ENCODE peak calls at places on chromosomes 3 and 15, in eight cellular contexts. One of them, this sample, is unnamed.
A peak's percentile ranks its signal among the peaks of the same experiment; 100 is the strongest.

GRCh38 chr15:65841121-65841930 is 28.0 kb upstream of the RAB11A start:
- DNase-seq in cardiac muscle cell: peak; percentile 67
- DNase-seq in A673: peak; percentile 48
- DNase-seq in psoas muscle: peak; percentile 21
- DNase-seq in tibial artery: peak; percentile 61
- DNase-seq in right cardiac atrium: peak; percentile 57
- DNase-seq in stomach: no peak
- DNase-seq in left ventricle myocardium inferior: no peak
- DNase-seq in this sample: peak; percentile 11

GRCh38 chr15:91866971-91867372 is 13.5 kb downstream of the SLCO3A1 start:
- DNase-seq in cardiac muscle cell: peak; percentile 57
- DNase-seq in A673: no peak
- DNase-seq in psoas muscle: peak; percentile 62
- DNase-seq in tibial artery: peak; percentile 28
- DNase-seq in right cardiac atrium: peak; percentile 65
- DNase-seq in stomach: no peak
- DNase-seq in left ventricle myocardium inferior: peak; percentile 72
- DNase-seq in this sample: no peak

GRCh38 chr3:66442254-66443249 is 58.3 kb downstream of the LRIG1 start:
- DNase-seq in cardiac muscle cell: peak; percentile 89
- DNase-seq in A673: peak; percentile 65
- DNase-seq in psoas muscle: peak; percentile 71
- DNase-seq in tibial artery: peak; percentile 79
- DNase-seq in right cardiac atrium: peak; percentile 70
- DNase-seq in stomach: peak; percentile 81
- DNase-seq in left ventricle myocardium inferior: peak; percentile 79
- DNase-seq in this sample: no peak

GRCh38 chr3:158434412-158435038 is 136.5 kb upstream of the MLF1 start:
- DNase-seq in cardiac muscle cell: peak; percentile 81
- DNase-seq in A673: peak; percentile 80
- DNase-seq in psoas muscle: peak; percentile 10
- DNase-seq in tibial artery: peak; percentile 71
- DNase-seq in right cardiac atrium: peak; percentile 44
- DNase-seq in stomach: peak; percentile 56
- DNase-seq in left ventricle myocardium inferior: no peak
- DNase-seq in this sample: peak; percentile 78

GRCh38 chr15:34240537-34240936 is 15.7 kb downstream of the EMC4 start:
- DNase-seq in cardiac muscle cell: no peak
- DNase-seq in A673: no peak
- DNase-seq in psoas muscle: no peak
- DNase-seq in tibial artery: no peak
- DNase-seq in right cardiac atrium: no peak
- DNase-seq in stomach: no peak
- DNase-seq in left ventricle myocardium inferior: no peak
- DNase-seq in this sample: no peak

GRCh38 chr3:106004137-106004600 is 135.4 kb upstream of the CBLB start:
- DNase-seq in cardiac muscle cell: peak; percentile 90
- DNase-seq in A673: no peak
- DNase-seq in psoas muscle: no peak
- DNase-seq in tibial artery: no peak
- DNase-seq in right cardiac atrium: no peak
- DNase-seq in stomach: no peak
- DNase-seq in left ventricle myocardium inferior: no peak
- DNase-seq in this sample: no peak

GRCh38 chr3:129975332-129976090 is 991 bp downstream of the TRH start:
- DNase-seq in cardiac muscle cell: no peak
- DNase-seq in A673: peak; percentile 19
- DNase-seq in psoas muscle: peak; percentile 31
- DNase-seq in tibial artery: peak; percentile 29
- DNase-seq in right cardiac atrium: peak; percentile 39
- DNase-seq in stomach: no peak
- DNase-seq in left ventricle myocardium inferior: peak; percentile 23
- DNase-seq in this sample: no peak

GRCh38 chr3:125166581-125166980 is 46.0 kb downstream of the SLC12A8 start:
- DNase-seq in cardiac muscle cell: peak; percentile 46
- DNase-seq in A673: no peak
- DNase-seq in psoas muscle: no peak
- DNase-seq in tibial artery: no peak
- DNase-seq in right cardiac atrium: no peak
- DNase-seq in stomach: no peak
- DNase-seq in left ventricle myocardium inferior: no peak
- DNase-seq in this sample: no peak

GRCh38 chr3:113557374-113557773 is 25.0 kb downstream of the SIDT1 start:
- DNase-seq in cardiac muscle cell: peak; percentile 54
- DNase-seq in A673: peak; percentile 37
- DNase-seq in psoas muscle: no peak
- DNase-seq in tibial artery: no peak
- DNase-seq in right cardiac atrium: no peak
- DNase-seq in stomach: no peak
- DNase-seq in left ventricle myocardium inferior: no peak
- DNase-seq in this sample: no peak

GRCh38 chr3:42680256-42680655 is 5.1 kb upstream of the KLHL40 start:
- DNase-seq in cardiac muscle cell: peak; percentile 11
- DNase-seq in A673: no peak
- DNase-seq in psoas muscle: no peak
- DNase-seq in tibial artery: no peak
- DNase-seq in right cardiac atrium: no peak
- DNase-seq in stomach: no peak
- DNase-seq in left ventricle myocardium inferior: no peak
- DNase-seq in this sample: no peak

GRCh38 chr3:112629425-112629824 is 11.5 kb downstream of the CCDC80 start:
- DNase-seq in cardiac muscle cell: peak; percentile 93
- DNase-seq in A673: peak; percentile 81
- DNase-seq in psoas muscle: peak; percentile 67
- DNase-seq in tibial artery: peak; percentile 81
- DNase-seq in right cardiac atrium: peak; percentile 71
- DNase-seq in stomach: no peak
- DNase-seq in left ventricle myocardium inferior: peak; percentile 40
- DNase-seq in this sample: no peak

GRCh38 chr15:79919090-79919748 is 22.4 kb upstream of the MTHFS start:
- DNase-seq in cardiac muscle cell: no peak
- DNase-seq in A673: no peak
- DNase-seq in psoas muscle: no peak
- DNase-seq in tibial artery: no peak
- DNase-seq in right cardiac atrium: no peak
- DNase-seq in stomach: no peak
- DNase-seq in left ventricle myocardium inferior: no peak
- DNase-seq in this sample: no peak

GRCh38 chr3:42122261-42123011 is 31.3 kb downstream of the TRAK1 start:
- DNase-seq in cardiac muscle cell: no peak
- DNase-seq in A673: no peak
- DNase-seq in psoas muscle: no peak
- DNase-seq in tibial artery: no peak
- DNase-seq in right cardiac atrium: no peak
- DNase-seq in stomach: no peak
- DNase-seq in left ventricle myocardium inferior: no peak
- DNase-seq in this sample: no peak

GRCh38 chr3:43260412-43260811 is 25.9 kb upstream of the SNRK start:
- DNase-seq in cardiac muscle cell: no peak
- DNase-seq in A673: no peak
- DNase-seq in psoas muscle: no peak
- DNase-seq in tibial artery: no peak
- DNase-seq in right cardiac atrium: no peak
- DNase-seq in stomach: no peak
- DNase-seq in left ventricle myocardium inferior: no peak
- DNase-seq in this sample: no peak

GRCh38 chr3:172929451-172929850 is 178.9 kb downstream of the ECT2 start:
- DNase-seq in cardiac muscle cell: no peak
- DNase-seq in A673: no peak
- DNase-seq in psoas muscle: no peak
- DNase-seq in tibial artery: no peak
- DNase-seq in right cardiac atrium: no peak
- DNase-seq in stomach: no peak
- DNase-seq in left ventricle myocardium inferior: no peak
- DNase-seq in this sample: peak; percentile 35

GRCh38 chr3:195033531-195034091 is 237.3 kb downstream of the XXYLT1 start:
- DNase-seq in cardiac muscle cell: no peak
- DNase-seq in A673: no peak
- DNase-seq in psoas muscle: no peak
- DNase-seq in tibial artery: no peak
- DNase-seq in right cardiac atrium: no peak
- DNase-seq in stomach: peak; percentile 80
- DNase-seq in left ventricle myocardium inferior: no peak
- DNase-seq in this sample: no peak

GRCh38 chr3:11662392-11662990 is 18.8 kb upstream of the VGLL4 start:
- DNase-seq in cardiac muscle cell: peak; percentile 43
- DNase-seq in A673: peak; percentile 42
- DNase-seq in psoas muscle: no peak
- DNase-seq in tibial artery: no peak
- DNase-seq in right cardiac atrium: no peak
- DNase-seq in stomach: no peak
- DNase-seq in left ventricle myocardium inferior: no peak
- DNase-seq in this sample: peak; percentile 20

GRCh38 chr3:59017617-59017984 is 32.2 kb downstream of the CFAP20DC start:
- DNase-seq in cardiac muscle cell: no peak
- DNase-seq in A673: no peak
- DNase-seq in psoas muscle: no peak
- DNase-seq in tibial artery: no peak
- DNase-seq in right cardiac atrium: no peak
- DNase-seq in stomach: no peak
- DNase-seq in left ventricle myocardium inferior: no peak
- DNase-seq in this sample: no peak

GRCh38 chr15:99962006-99962561 is 228.8 kb upstream of the LYSMD4 start:
- DNase-seq in cardiac muscle cell: no peak
- DNase-seq in A673: no peak
- DNase-seq in psoas muscle: no peak
- DNase-seq in tibial artery: no peak
- DNase-seq in right cardiac atrium: no peak
- DNase-seq in stomach: no peak
- DNase-seq in left ventricle myocardium inferior: no peak
- DNase-seq in this sample: no peak

GRCh38 chr15:41568350-41569017 is 9.5 kb downstream of the TYRO3 start:
- DNase-seq in cardiac muscle cell: peak; percentile 92
- DNase-seq in A673: no peak
- DNase-seq in psoas muscle: no peak
- DNase-seq in tibial artery: no peak
- DNase-seq in right cardiac atrium: peak; percentile 25
- DNase-seq in stomach: peak; percentile 65
- DNase-seq in left ventricle myocardium inferior: no peak
- DNase-seq in this sample: peak; percentile 79

GRCh38 chr3:159130108-159130507 is 328.3 kb downstream of the MFSD1 start:
- DNase-seq in cardiac muscle cell: peak; percentile 3
- DNase-seq in A673: peak; percentile 11
- DNase-seq in psoas muscle: no peak
- DNase-seq in tibial artery: no peak
- DNase-seq in right cardiac atrium: no peak
- DNase-seq in stomach: no peak
- DNase-seq in left ventricle myocardium inferior: no peak
- DNase-seq in this sample: peak; percentile 17

GRCh38 chr15:76339302-76340197 is 3.0 kb downstream of the ISL2 start:
- DNase-seq in cardiac muscle cell: peak; percentile 48
- DNase-seq in A673: no peak
- DNase-seq in psoas muscle: no peak
- DNase-seq in tibial artery: no peak
- DNase-seq in right cardiac atrium: no peak
- DNase-seq in stomach: no peak
- DNase-seq in left ventricle myocardium inferior: no peak
- DNase-seq in this sample: no peak
- H3K27me3 ChIP-seq in cardiac muscle cell: peaks cover 100% of the 10 kb centered on the region
- H3K27me3 ChIP-seq in A673: peaks cover 70% of the 10 kb centered on the region
- H3K27me3 ChIP-seq in psoas muscle: peaks cover 100% of the 10 kb centered on the region
- H3K27me3 ChIP-seq in tibial artery: peaks cover 20% of the 10 kb centered on the region
- H3K27me3 ChIP-seq in right cardiac atrium: no peaks in the 10 kb centered on the region
- H3K27me3 ChIP-seq in stomach: peaks cover 100% of the 10 kb centered on the region
- H3K27me3 ChIP-seq in left ventricle myocardium inferior: peaks cover 100% of the 10 kb centered on the region
- H3K27me3 ChIP-seq in this sample: no peaks in the 10 kb centered on the region

GRCh38 chr15:89805241-89806216 is 9.1 kb downstream of the ANPEP start:
- DNase-seq in cardiac muscle cell: no peak
- DNase-seq in A673: no peak
- DNase-seq in psoas muscle: no peak
- DNase-seq in tibial artery: no peak
- DNase-seq in right cardiac atrium: no peak
- DNase-seq in stomach: no peak
- DNase-seq in left ventricle myocardium inferior: no peak
- DNase-seq in this sample: no peak
- H3K4me3 ChIP-seq in cardiac muscle cell: no peak overlapping the region
- H3K4me3 ChIP-seq in A673: no peak overlapping the region
- H3K4me3 ChIP-seq in psoas muscle: no peak overlapping the region
- H3K4me3 ChIP-seq in tibial artery: no peak overlapping the region
- H3K4me3 ChIP-seq in right cardiac atrium: no peak overlapping the region
- H3K4me3 ChIP-seq in stomach: no peak overlapping the region
- H3K4me3 ChIP-seq in left ventricle myocardium inferior: no peak overlapping the region
- H3K4me3 ChIP-seq in this sample: no peak overlapping the region

DNA sequence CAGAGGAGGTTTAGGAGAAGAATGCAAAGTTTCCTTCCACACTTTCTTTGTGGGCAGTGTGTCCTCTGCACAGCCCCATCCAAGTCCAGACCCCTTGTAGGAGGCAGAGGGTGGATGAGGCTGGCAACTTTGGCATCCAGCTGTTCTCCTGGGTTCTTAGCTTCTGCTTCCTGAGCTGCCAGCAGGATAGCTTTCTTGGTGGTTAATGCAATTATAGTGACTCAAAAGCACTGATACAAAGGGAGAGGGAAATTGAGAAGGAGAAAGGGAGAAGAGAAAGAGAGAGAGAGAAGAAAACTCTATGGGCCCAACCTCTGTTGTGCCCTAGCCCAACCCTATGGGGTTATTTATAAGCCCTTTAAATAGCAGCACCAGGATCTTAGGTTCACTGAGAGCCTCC is 4.5 kb upstream of the TNFAIP8L3 start:
- DNase-seq in cardiac muscle cell: no peak
- DNase-seq in A673: peak; percentile 61
- DNase-seq in psoas muscle: no peak
- DNase-seq in tibial artery: no peak
- DNase-seq in right cardiac atrium: no peak
- DNase-seq in stomach: no peak
- DNase-seq in left ventricle myocardium inferior: no peak
- DNase-seq in this sample: no peak
- H3K27me3 ChIP-seq in cardiac muscle cell: peaks cover 52% of the 10 kb centered on the region
- H3K27me3 ChIP-seq in A673: peaks cover 57% of the 10 kb centered on the region
- H3K27me3 ChIP-seq in psoas muscle: peaks cover 40% of the 10 kb centered on the region
- H3K27me3 ChIP-seq in tibial artery: no peaks in the 10 kb centered on the region
- H3K27me3 ChIP-seq in right cardiac atrium: no peaks in the 10 kb centered on the region
- H3K27me3 ChIP-seq in stomach: peaks cover 62% of the 10 kb centered on the region
- H3K27me3 ChIP-seq in left ventricle myocardium inferior: peaks cover 7% of the 10 kb centered on the region
- H3K27me3 ChIP-seq in this sample: no peaks in the 10 kb centered on the region

GRCh38 chr3:44444896-44445691 is 32.4 kb downstream of the ZNF445 start:
- DNase-seq in cardiac muscle cell: no peak
- DNase-seq in A673: no peak
- DNase-seq in psoas muscle: no peak
- DNase-seq in tibial artery: no peak
- DNase-seq in right cardiac atrium: no peak
- DNase-seq in stomach: no peak
- DNase-seq in left ventricle myocardium inferior: no peak
- DNase-seq in this sample: no peak

GRCh38 chr3:44439499-44440295 is 37.8 kb downstream of the ZNF445 start:
- DNase-seq in cardiac muscle cell: peak; percentile 99
- DNase-seq in A673: peak; percentile 30
- DNase-seq in psoas muscle: peak; percentile 43
- DNase-seq in tibial artery: peak; percentile 81
- DNase-seq in right cardiac atrium: peak; percentile 70
- DNase-seq in stomach: peak; percentile 72
- DNase-seq in left ventricle myocardium inferior: peak; percentile 52
- DNase-seq in this sample: no peak

GRCh38 chr3:44444437-44444836 is 33.0 kb downstream of the ZNF445 start:
- DNase-seq in cardiac muscle cell: no peak
- DNase-seq in A673: no peak
- DNase-seq in psoas muscle: no peak
- DNase-seq in tibial artery: no peak
- DNase-seq in right cardiac atrium: no peak
- DNase-seq in stomach: no peak
- DNase-seq in left ventricle myocardium inferior: no peak
- DNase-seq in this sample: no peak

GRCh38 chr3:44445786-44446185 is 31.7 kb downstream of the ZNF445 start:
- DNase-seq in cardiac muscle cell: no peak
- DNase-seq in A673: no peak
- DNase-seq in psoas muscle: no peak
- DNase-seq in tibial artery: no peak
- DNase-seq in right cardiac atrium: no peak
- DNase-seq in stomach: no peak
- DNase-seq in left ventricle myocardium inferior: no peak
- DNase-seq in this sample: no peak

GRCh38 chr3:44442591-44443309 is 34.7 kb downstream of the ZNF445 start:
- DNase-seq in cardiac muscle cell: no peak
- DNase-seq in A673: no peak
- DNase-seq in psoas muscle: no peak
- DNase-seq in tibial artery: no peak
- DNase-seq in right cardiac atrium: no peak
- DNase-seq in stomach: no peak
- DNase-seq in left ventricle myocardium inferior: no peak
- DNase-seq in this sample: no peak
- H3K4me3 ChIP-seq in cardiac muscle cell: no peak overlapping the region
- H3K4me3 ChIP-seq in A673: no peak overlapping the region
- H3K4me3 ChIP-seq in psoas muscle: no peak overlapping the region
- H3K4me3 ChIP-seq in tibial artery: no peak overlapping the region
- H3K4me3 ChIP-seq in right cardiac atrium: no peak overlapping the region
- H3K4me3 ChIP-seq in stomach: no peak overlapping the region
- H3K4me3 ChIP-seq in left ventricle myocardium inferior: no peak overlapping the region
- H3K4me3 ChIP-seq in this sample: no peak overlapping the region

This sample was measured in SJCRH30.